ENCODE peak calls at places on chromosomes 4 and X, in six cellular contexts. P is tibial nerve; U is heart right ventricle; M is mucosa of descending colon; L is effector memory CD4-positive, alpha-beta T cell; C is thoracic aorta. W is an unnamed sample. For H3K4me1, the result is how much of the 10 kb centered on the place peaks cover.

GRCh38 chr4:83516042-83516772 is 19.7 kb upstream of the GPAT3 start:
- DNase-seq in L (no peak), U (no peak), C (peak), P (no peak), M (no peak), W (peak)

GRCh38 chrX:123083924-123084323 is 100.2 kb upstream of the GRIA3 start:
- DNase-seq in U (no peak), L (no peak), P (no peak), M (no peak), C (no peak), W (no peak)

GRCh38 chrX:20312018-20312417 is 45.3 kb upstream of the RPS6KA3 start:
- DNase-seq in U (no peak), P (no peak), L (no peak), M (no peak), C (no peak), W (no peak)

GRCh38 chr4:41213563-41214157 is 682 bp downstream of the APBB2 start:
- DNase-seq in L (no peak), C (no peak), U (peak), M (peak), P (no peak), W (peak)

GRCh38 chr4:84583871-84584373 is 995 bp downstream of the CDS1 start:
- DNase-seq in M (no peak), L (no peak), C (no peak), U (no peak), P (no peak), W (no peak)

GRCh38 chr4:152605031-152605430 is 69.1 kb upstream of the FBXW7 start:
- DNase-seq in M (no peak), L (no peak), C (no peak), P (no peak), U (no peak), W (no peak)

GRCh38 chr4:2288051-2288541 is 26.2 kb upstream of the MXD4 start:
- DNase-seq in U (peak), L (no peak), M (peak), P (no peak), C (no peak), W (no peak)

GRCh38 chr4:130849985-130850632 is 1754.2 kb downstream of the C4orf33 start:
- DNase-seq in M (no peak), C (no peak), U (no peak), L (no peak), P (no peak), W (no peak)

GRCh38 chr4:73676881-73677323 is 56.7 kb upstream of the RASSF6 start:
- DNase-seq in C (no peak), L (no peak), P (no peak), U (no peak), M (no peak), W (no peak)

GRCh38 chrX:68686684-68687045 is 39.2 kb downstream of the STARD8 start:
- DNase-seq in L (no peak), U (peak), M (no peak), C (no peak), P (peak), W (no peak)
- H3K4me3 ChIP-seq in L (peak), U (peak), M (no peak), C (peak), P (no peak), W (no peak)

GRCh38 chr4:23934915-23935314 is 45.1 kb upstream of the PPARGC1A start:
- DNase-seq in L (no peak), C (no peak), M (no peak), P (peak), U (peak), W (no peak)
- H3K4me1 ChIP-seq in L (under half), C (under half), M (under half), P (under half), U (half or more), W (under half)

GRCh38 chr4:124806403-124806802 is 93.9 kb upstream of the ANKRD50 start:
- DNase-seq in M (no peak), P (no peak), L (no peak), C (no peak), U (no peak), W (no peak)

GRCh38 chr4:124807421-124807820 is 94.9 kb upstream of the ANKRD50 start:
- DNase-seq in U (no peak), C (no peak), P (no peak), M (no peak), L (no peak), W (no peak)

DNA sequence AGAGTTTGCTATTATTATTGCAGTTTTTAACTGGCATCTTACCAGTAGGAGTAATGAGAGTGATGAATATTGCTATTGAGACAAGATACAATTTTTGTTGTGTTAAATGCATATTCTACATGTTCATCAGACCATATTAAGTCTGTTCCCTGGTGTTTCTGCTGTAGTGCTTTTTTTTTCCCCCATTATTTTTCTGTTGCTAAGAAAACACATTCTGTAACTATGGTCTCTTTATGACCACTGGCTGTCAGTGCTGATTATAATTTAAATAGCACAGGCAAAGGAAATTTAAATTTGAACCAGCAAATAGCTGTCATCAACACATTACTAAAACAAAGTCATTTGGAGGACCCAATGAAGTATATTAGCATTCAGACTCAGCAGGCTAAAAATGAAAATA is 98.3 kb upstream of the ANKRD50 start:
- DNase-seq in U (no peak), C (no peak), L (no peak), M (no peak), P (no peak), W (no peak)
- H3K4me3 ChIP-seq in U (no peak), C (no peak), L (no peak), M (no peak), P (no peak), W (no peak)

GRCh38 chr4:145735777-145736176 is 55.8 kb downstream of the C4orf51 start:
- DNase-seq in M (no peak), L (no peak), U (no peak), C (no peak), P (no peak), W (no peak)
- H3K4me1 ChIP-seq in M (under half), L (under half), U (half or more), C (under half), P (under half), W (under half)

DNA sequence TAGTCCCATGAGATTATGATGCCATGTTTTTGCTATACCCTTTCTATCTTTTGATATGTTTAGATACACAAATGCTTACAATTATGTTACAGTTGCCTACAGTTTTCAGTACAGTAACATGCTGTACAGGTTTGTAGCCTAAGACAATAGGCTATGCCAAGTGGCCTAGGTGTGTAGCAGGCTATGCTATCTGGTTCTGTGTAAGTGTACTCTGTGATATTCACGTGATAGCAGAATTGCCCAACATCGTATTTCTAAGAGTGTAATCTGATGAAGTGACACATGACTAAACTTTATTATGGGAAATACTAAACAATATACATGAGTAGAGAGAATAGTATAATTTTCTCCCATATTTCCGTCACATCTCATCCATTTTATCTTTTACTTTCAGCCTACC is 97.0 kb downstream of the CLDN22 start:
- DNase-seq in L (no peak), P (no peak), U (no peak), C (no peak), M (no peak), W (peak)
- H3K4me3 ChIP-seq in L (no peak), P (no peak), U (no peak), C (no peak), M (no peak), W (no peak)

DNA sequence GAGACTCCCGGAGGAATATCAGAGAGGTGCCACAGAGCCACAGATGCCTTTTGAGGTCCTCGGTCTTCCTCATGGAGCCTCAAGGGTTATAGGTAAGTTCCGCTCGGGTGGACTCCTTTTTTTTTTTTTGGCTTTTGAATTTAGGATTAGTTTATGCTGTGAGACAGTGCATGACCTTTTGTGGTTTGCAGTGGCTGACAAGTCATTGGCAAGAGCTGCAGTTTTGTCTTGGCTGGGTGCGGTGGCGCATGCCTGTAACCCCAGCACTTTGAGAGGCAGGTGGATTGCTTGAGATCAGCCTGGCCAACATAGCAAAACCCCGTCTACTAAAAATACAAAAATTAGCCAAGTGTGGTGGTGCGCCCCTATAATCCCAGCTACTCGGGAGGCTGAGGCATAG is 4.5 kb upstream of the GRSF1 start:
- DNase-seq in M (no peak), P (no peak), U (no peak), L (no peak), C (no peak), W (no peak)
- H3K4me1 ChIP-seq in M (under half), P (under half), U (under half), L (under half), C (under half), W (under half)

GRCh38 chr4:186067757-186068385 is 1.1 kb upstream of the TLR3 start:
- DNase-seq in C (no peak), M (peak), U (peak), P (peak), L (peak), W (peak)

GRCh38 chr4:186074189-186074588 is 5.2 kb downstream of the TLR3 start:
- DNase-seq in L (no peak), C (no peak), M (no peak), U (no peak), P (no peak), W (no peak)

GRCh38 chr4:186069734-186070133 is 778 bp downstream of the TLR3 start:
- DNase-seq in M (no peak), P (no peak), C (no peak), L (no peak), U (no peak), W (peak)

GRCh38 chr4:186072516-186072915 is 3.6 kb downstream of the TLR3 start:
- DNase-seq in U (no peak), P (no peak), M (no peak), L (no peak), C (no peak), W (no peak)

DNA sequence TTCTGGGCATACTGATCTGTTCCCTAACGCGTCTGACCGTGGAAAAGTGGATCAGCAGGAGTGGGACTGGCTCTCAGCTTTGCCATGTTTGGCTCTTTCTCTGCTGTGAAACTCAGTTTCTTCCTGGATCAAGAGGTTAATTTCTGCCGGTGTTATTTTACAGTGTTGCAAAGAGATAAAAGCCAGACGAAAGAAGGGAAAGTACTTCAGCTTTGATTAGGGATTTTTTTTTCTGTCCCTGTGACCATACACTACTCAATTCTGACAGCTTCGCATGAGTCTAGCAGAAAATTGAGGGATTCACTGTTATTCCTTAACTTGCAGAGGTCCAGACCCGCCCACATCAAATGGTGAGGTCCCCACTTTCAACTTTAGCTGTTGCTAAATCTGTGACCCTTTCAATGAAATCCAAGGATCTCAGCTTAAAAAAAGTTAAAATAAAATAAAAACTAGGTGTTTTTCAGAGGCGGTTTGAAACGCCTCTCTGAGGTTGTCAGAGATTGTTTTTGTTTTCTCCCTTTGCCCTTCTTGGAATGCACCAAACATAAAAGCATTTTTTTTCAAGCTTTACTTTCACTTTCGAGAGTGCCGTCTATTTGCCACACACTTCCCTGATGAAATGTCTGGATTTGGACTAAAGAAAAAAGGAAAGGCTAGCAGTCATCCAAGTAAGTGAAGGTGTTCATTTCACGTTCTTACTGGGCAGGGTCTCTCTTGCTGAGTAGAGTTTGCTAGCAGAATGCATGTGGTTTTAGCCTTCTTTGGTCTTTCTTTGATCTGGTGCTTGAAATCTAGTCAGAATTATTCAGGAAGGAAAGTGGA is at the start of gene TLR3:
- DNase-seq in C (no peak), U (no peak), P (no peak), L (no peak), M (no peak), W (peak)
- H3K4me3 ChIP-seq in C (peak), U (peak), P (peak), L (peak), M (peak), W (peak)

W was measured in small intestine.